ENCODE peak calls at places on chromosomes 1 and 21, in four cellular contexts. G is HCT116, C is HepG2, R is H1. U is an unnamed sample.

GRCh38 chr1:209156991-209157390 is 426.5 kb upstream of the CAMK1G start:
- DNase-seq in G (no peak), R (no peak), C (no peak), U (no peak)

GRCh38 chr1:167043752-167044488 is 46.3 kb downstream of the GPA33 start:
- DNase-seq in C (peak; percentile 36), G (no peak), R (no peak), U (peak; percentile 64)

GRCh38 chr1:63773815-63774616 is at the start of gene ROR1:
- DNase-seq in G (peak; percentile 72), R (peak; percentile 91), C (peak; percentile 60), U (peak; percentile 86)

GRCh38 chr1:58032621-58033073 is 513.9 kb downstream of the OMA1 start:
- DNase-seq in C (no peak), R (no peak), G (no peak), U (no peak)

GRCh38 chr1:114353233-114353632 is 157.8 kb downstream of the TRIM33 start:
- DNase-seq in C (peak; percentile 10), G (no peak), R (peak; percentile 46), U (no peak)

GRCh38 chr1:241555526-241555925 is 23.3 kb downstream of the KMO start:
- DNase-seq in C (no peak), G (no peak), R (no peak), U (no peak)

GRCh38 chr1:3162483-3162882 is 93.5 kb downstream of the PRDM16 start:
- DNase-seq in R (no peak), C (no peak), G (no peak), U (no peak)

GRCh38 chr1:151893176-151893924 is 16.0 kb downstream of the THEM4 start:
- DNase-seq in C (no peak), R (no peak), G (no peak), U (no peak)

GRCh38 chr1:18927082-18927653 is 24.8 kb upstream of the ALDH4A1 start:
- DNase-seq in G (no peak), R (no peak), C (no peak), U (no peak)

GRCh38 chr21:29085106-29085752 is 11.8 kb upstream of the CCT8 start:
- DNase-seq in G (no peak), R (no peak), C (no peak), U (no peak)

GRCh38 chr1:86394416-86394815 is 1.7 kb downstream of the ODF2L start:
- DNase-seq in G (no peak), C (no peak), R (no peak), U (no peak)

GRCh38 chr1:176567190-176567794 is 104.3 kb downstream of the PAPPA2 start:
- DNase-seq in R (no peak), G (no peak), C (no peak), U (no peak)

GRCh38 chr1:245091818-245092637 is 62.8 kb upstream of the KIF26B start:
- DNase-seq in R (peak; percentile 10), G (peak; percentile 62), C (peak; percentile 84), U (no peak)

GRCh38 chr1:17627239-17628052 is 87.9 kb downstream of the ARHGEF10L start:
- DNase-seq in R (no peak), C (no peak), G (no peak), U (no peak)

GRCh38 chr1:77146270-77146669 is 73.0 kb downstream of the PIGK start:
- DNase-seq in G (no peak), R (no peak), C (no peak), U (no peak)

GRCh38 chr1:226373376-226373775 is 34.5 kb downstream of the PARP1 start:
- DNase-seq in R (no peak), C (no peak), G (no peak), U (no peak)

GRCh38 chr1:47756411-47756810 is 240.8 kb downstream of the TRABD2B start:
- DNase-seq in C (no peak), R (no peak), G (no peak), U (no peak)

GRCh38 chr1:186498695-186499389 is 37.9 kb upstream of the PDC start:
- DNase-seq in G (no peak), C (no peak), R (no peak), U (no peak)

GRCh38 chr1:29810121-29811120 is 574.1 kb downstream of the PTPRU start:
- DNase-seq in G (no peak), R (peak; percentile 31), C (no peak), U (no peak)

GRCh38 chr1:111565079-111565478 is 54.5 kb upstream of the RAP1A start:
- DNase-seq in C (no peak), R (no peak), G (no peak), U (no peak)

GRCh38 chr1:24275510-24275909 is 43.6 kb upstream of the GRHL3 start:
- DNase-seq in C (no peak), G (no peak), R (no peak), U (no peak)
- TF ChIP-seq JUND in C (no peak), G (no peak), R (no peak), U (no peak)

GRCh38 chr1:54052934-54053744 is at the start of the genes TCEANC2 and TMEM59:
- DNase-seq in R (peak; percentile 88), C (peak; percentile 96), G (peak; percentile 97), U (peak; percentile 98)

GRCh38 chr1:54051936-54052469 is 1.0 kb downstream of the TMEM59 start:
- DNase-seq in R (no peak), C (no peak), G (no peak), U (no peak)

GRCh38 chr1:54053745-54054437 is 483 bp downstream of the TCEANC2 start:
- DNase-seq in G (no peak), R (no peak), C (no peak), U (peak; percentile 1)

GRCh38 chr1:54054438-54054749 is 986 bp downstream of the TCEANC2 start:
- DNase-seq in C (no peak), R (no peak), G (no peak), U (no peak)

GRCh38 chr1:54052470-54052933 is 502 bp downstream of the TMEM59 start:
- DNase-seq in C (peak; percentile 31), R (no peak), G (no peak), U (peak; percentile 55)
- TF ChIP-seq JUND in C (no peak), R (no peak), G (no peak), U (no peak)

DNA sequence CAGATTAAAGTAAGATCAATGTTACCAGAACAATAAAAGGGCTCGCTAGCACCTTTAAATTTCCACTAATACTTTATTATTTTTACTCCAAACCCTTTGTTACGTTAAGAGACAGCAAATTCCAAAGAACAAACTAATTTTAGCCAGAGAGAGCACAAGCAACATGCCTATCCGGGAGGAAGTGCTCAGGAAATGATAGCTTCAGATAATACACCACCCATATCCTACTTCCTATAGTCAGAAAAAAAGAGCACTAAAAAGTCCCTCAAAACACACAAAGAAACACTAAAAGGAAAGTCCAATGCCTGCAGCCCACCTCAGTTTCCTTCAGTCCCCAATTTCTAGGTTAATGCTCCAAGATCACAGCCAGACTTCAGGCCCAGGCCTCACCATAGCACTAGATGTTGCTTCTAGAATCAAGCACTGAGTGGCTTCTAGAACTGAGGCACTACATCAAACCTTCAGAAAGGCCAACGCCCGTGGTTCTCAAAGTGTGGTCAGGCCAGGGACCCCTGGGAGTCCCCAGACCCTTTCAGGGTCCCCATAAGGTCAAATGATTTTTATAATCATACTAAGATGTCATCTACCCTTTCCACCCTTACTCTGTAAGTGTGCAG is 142.6 kb downstream of the PSMG1 start:
- DNase-seq in C (no peak), R (no peak), G (no peak), U (no peak)
- TF ChIP-seq JUND in C (no peak), R (no peak), G (no peak), U (no peak)

DNA sequence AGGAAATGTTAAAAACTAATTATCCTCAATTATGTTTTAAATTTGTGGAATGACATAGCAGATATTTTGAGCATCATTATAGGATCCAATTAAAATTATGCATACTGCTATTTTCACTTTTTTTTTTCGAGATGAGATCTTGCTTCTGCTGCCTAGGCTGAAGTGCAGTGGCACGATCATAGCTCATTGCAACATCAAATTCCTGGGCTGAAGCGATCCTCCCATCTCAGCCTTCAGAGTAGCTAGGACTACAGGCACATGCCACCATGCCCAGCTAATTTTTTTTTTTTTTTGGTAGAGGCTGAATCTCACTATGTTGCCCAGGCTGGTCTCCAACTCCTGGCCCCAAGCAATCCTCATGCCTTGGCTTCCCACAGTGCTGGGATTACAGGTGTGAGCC is 11.3 kb upstream of the SLC1A7 start:
- DNase-seq in G (no peak), C (no peak), R (no peak), U (no peak)
- TF ChIP-seq JUND in G (no peak), C (no peak), R (no peak), U (no peak)

GRCh38 chr1:116297495-116298212 is 75.4 kb upstream of the ATP1A1 start:
- DNase-seq in C (no peak), R (no peak), G (no peak), U (no peak)
- TF ChIP-seq JUND in C (no peak), R (no peak), G (no peak), U (no peak)

DNA sequence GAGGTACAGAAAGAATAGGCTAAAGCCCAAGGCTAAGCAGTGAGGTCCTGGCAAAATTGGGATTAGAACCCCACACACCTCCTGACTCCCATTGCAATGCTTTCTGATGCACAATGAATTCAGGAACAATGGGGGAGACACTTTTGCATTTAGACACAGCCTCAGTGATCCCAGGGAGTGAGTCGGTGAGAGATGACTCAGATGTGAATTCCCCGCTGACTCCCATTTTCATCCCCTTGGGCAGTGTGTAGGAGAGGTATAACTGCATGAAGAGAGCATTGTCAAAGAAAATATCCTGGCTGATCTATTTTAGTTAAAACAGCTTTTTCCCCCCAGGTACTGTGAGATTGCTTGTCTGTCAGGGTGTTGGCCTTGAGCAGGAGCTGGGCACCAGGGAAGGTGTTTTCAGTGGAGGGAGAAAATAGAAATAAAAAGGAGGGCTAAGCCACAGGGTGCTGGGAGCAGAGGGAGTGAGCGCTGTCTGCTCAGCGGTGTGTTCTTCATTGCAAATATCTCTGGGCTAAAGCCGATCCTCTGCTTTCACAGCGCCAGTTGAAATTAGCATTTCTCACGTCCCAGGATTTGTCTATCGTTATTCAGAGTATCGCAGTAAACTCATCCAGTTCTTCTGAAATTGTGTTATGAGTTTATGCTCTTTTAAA is 247.7 kb upstream of the PTBP2 start:
- DNase-seq in C (no peak), G (no peak), R (no peak), U (no peak)
- TF ChIP-seq JUND in C (no peak), G (no peak), R (peak; percentile 23), U (no peak)

GRCh38 chr21:35583566-35584216 is 476.6 kb downstream of the SETD4 start:
- DNase-seq in C (no peak), R (no peak), G (no peak), U (no peak)

GRCh38 chr21:35581640-35582039 is 478.7 kb downstream of the SETD4 start:
- DNase-seq in C (no peak), G (no peak), R (no peak), U (no peak)

GRCh38 chr21:35578350-35578782 is 482.0 kb downstream of the SETD4 start:
- DNase-seq in C (no peak), R (no peak), G (no peak), U (no peak)

GRCh38 chr21:35578831-35579470 is 481.4 kb downstream of the SETD4 start:
- DNase-seq in G (no peak), R (no peak), C (peak; percentile 14), U (no peak)

DNA sequence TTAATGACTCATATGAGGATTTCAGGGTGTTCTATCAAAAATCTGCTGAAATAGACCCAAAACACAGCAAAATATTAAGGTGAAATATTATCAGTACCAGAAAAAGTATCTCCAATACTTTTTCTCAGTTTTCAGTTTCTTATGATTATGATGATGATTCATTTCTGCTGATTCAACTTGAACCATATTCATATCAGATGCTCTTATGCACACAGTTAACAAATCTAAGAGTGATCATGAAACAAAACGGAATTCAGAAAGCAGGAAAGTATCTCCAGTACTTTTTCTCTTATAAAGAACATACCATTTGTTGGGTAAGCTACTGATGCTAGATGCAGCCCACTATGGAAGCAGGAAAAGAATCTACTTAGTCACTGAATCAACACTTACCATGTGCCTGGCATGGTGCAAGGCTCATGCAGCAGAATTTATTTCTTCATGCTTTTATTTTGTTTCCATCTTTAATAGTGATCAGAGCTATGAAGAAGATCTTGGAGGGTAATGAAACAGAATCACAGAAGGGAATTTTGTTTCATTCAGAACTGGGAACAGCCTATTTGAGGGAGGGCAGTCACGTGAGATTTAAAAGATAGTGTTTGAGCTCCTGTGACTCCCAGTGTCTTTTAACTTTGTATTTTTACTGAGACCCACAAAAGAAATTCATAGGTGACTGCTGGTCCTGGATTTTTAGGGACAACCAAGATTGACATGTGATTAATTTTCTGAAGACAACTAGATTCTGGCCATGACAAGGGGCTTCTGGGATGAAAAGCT is 480.6 kb downstream of the SETD4 start:
- DNase-seq in G (no peak), R (no peak), C (no peak), U (no peak)
- TF ChIP-seq JUND in G (no peak), R (no peak), C (no peak), U (no peak)

U was measured in T47D.